ENCODE peak calls at places on chromosomes 12 and 14, in four cellular contexts. One of them, this sample, is unnamed.

GRCh38 chr12:77999074-77999715 is 168.5 kb downstream of the NAV3 start:
- DNase-seq in A549: no peak
- DNase-seq in HepG2: no peak
- DNase-seq in K562: no peak
- DNase-seq in this sample: no peak

GRCh38 chr14:94485944-94486841 is 10.2 kb upstream of the SERPINA9 start:
- DNase-seq in HepG2: peak; percentile 48
- DNase-seq in K562: peak; percentile 71
- DNase-seq in A549: peak; percentile 37
- DNase-seq in this sample: peak; percentile 83

GRCh38 chr14:102694530-102695171 is 82.6 kb upstream of the TRAF3 start:
- DNase-seq in HepG2: peak; percentile 70
- DNase-seq in A549: peak; percentile 73
- DNase-seq in K562: peak; percentile 55
- DNase-seq in this sample: peak; percentile 62

GRCh38 chr12:6367065-6367968 is 8.0 kb downstream of the SCNN1A start:
- DNase-seq in HepG2: peak; percentile 56
- DNase-seq in A549: peak; percentile 77
- DNase-seq in K562: no peak
- DNase-seq in this sample: no peak

GRCh38 chr14:53539489-53540126 is 386.5 kb upstream of the DDHD1 start:
- DNase-seq in A549: peak; percentile 86
- DNase-seq in HepG2: peak; percentile 73
- DNase-seq in K562: peak; percentile 23
- DNase-seq in this sample: peak; percentile 90

GRCh38 chr14:75667099-75667498 is 6.1 kb downstream of the TTLL5 start:
- DNase-seq in A549: no peak
- DNase-seq in K562: no peak
- DNase-seq in HepG2: no peak
- DNase-seq in this sample: no peak

GRCh38 chr12:8644345-8645248 is 18.0 kb downstream of the MFAP5 start:
- DNase-seq in HepG2: no peak
- DNase-seq in K562: no peak
- DNase-seq in A549: no peak
- DNase-seq in this sample: no peak

GRCh38 chr12:7981446-7981845 is 45.5 kb upstream of the SLC2A3 start:
- DNase-seq in HepG2: no peak
- DNase-seq in A549: no peak
- DNase-seq in K562: no peak
- DNase-seq in this sample: no peak

GRCh38 chr12:27334052-27334720 is 1.6 kb downstream of the BMAL2 start:
- DNase-seq in HepG2: no peak
- DNase-seq in A549: no peak
- DNase-seq in K562: no peak
- DNase-seq in this sample: no peak

GRCh38 chr12:112198120-112198733 is 72.9 kb downstream of the TRAFD1 start:
- DNase-seq in K562: peak; percentile 42
- DNase-seq in A549: peak; percentile 75
- DNase-seq in HepG2: peak; percentile 64
- DNase-seq in this sample: peak; percentile 87

GRCh38 chr12:28569698-28570411 is 379.6 kb downstream of the CCDC91 start:
- DNase-seq in K562: no peak
- DNase-seq in A549: peak; percentile 61
- DNase-seq in HepG2: no peak
- DNase-seq in this sample: no peak

GRCh38 chr14:65040666-65041433 is 54.2 kb downstream of the FNTB start:
- DNase-seq in K562: no peak
- DNase-seq in HepG2: no peak
- DNase-seq in A549: no peak
- DNase-seq in this sample: no peak

GRCh38 chr14:49550284-49551184 is 35.6 kb downstream of the RPS29 start:
- DNase-seq in K562: no peak
- DNase-seq in A549: peak; percentile 28
- DNase-seq in HepG2: peak; percentile 12
- DNase-seq in this sample: no peak

GRCh38 chr12:92036771-92037453 is 108.7 kb downstream of the BTG1 start:
- DNase-seq in HepG2: no peak
- DNase-seq in K562: no peak
- DNase-seq in A549: no peak
- DNase-seq in this sample: no peak

GRCh38 chr12:70592664-70593063 is 44.6 kb downstream of the PTPRB start:
- DNase-seq in K562: no peak
- DNase-seq in A549: no peak
- DNase-seq in HepG2: no peak
- DNase-seq in this sample: no peak

GRCh38 chr12:91948504-91948903 is 197.1 kb downstream of the BTG1 start:
- DNase-seq in A549: no peak
- DNase-seq in K562: no peak
- DNase-seq in HepG2: no peak
- DNase-seq in this sample: no peak

GRCh38 chr12:113130457-113131135 is 5.0 kb downstream of the RASAL1 start:
- DNase-seq in K562: peak; percentile 40
- DNase-seq in HepG2: peak; percentile 29
- DNase-seq in A549: peak; percentile 48
- DNase-seq in this sample: peak; percentile 75

GRCh38 chr12:90922068-90922743 is 32.8 kb downstream of the CCER1 start:
- DNase-seq in K562: no peak
- DNase-seq in A549: no peak
- DNase-seq in HepG2: no peak
- DNase-seq in this sample: no peak

GRCh38 chr12:43241971-43242370 is 310.0 kb downstream of the ADAMTS20 start:
- DNase-seq in A549: no peak
- DNase-seq in K562: no peak
- DNase-seq in HepG2: no peak
- DNase-seq in this sample: no peak

GRCh38 chr14:75175677-75176141 is 703 bp downstream of the TMED10 start:
- DNase-seq in HepG2: no peak
- DNase-seq in A549: no peak
- DNase-seq in K562: no peak
- DNase-seq in this sample: no peak

GRCh38 chr14:23327947-23328744 is 6.9 kb downstream of the PABPN1 start:
- DNase-seq in K562: peak; percentile 68
- DNase-seq in A549: peak; percentile 79
- DNase-seq in HepG2: peak; percentile 89
- DNase-seq in this sample: peak; percentile 72

GRCh38 chr12:70691018-70691672 is 53.9 kb upstream of the PTPRB start:
- DNase-seq in A549: no peak
- DNase-seq in K562: no peak
- DNase-seq in HepG2: no peak
- DNase-seq in this sample: no peak

GRCh38 chr12:101045486-101046474 is 164.3 kb downstream of the SLC5A8 start:
- DNase-seq in HepG2: no peak
- DNase-seq in A549: no peak
- DNase-seq in K562: no peak
- DNase-seq in this sample: no peak

DNA sequence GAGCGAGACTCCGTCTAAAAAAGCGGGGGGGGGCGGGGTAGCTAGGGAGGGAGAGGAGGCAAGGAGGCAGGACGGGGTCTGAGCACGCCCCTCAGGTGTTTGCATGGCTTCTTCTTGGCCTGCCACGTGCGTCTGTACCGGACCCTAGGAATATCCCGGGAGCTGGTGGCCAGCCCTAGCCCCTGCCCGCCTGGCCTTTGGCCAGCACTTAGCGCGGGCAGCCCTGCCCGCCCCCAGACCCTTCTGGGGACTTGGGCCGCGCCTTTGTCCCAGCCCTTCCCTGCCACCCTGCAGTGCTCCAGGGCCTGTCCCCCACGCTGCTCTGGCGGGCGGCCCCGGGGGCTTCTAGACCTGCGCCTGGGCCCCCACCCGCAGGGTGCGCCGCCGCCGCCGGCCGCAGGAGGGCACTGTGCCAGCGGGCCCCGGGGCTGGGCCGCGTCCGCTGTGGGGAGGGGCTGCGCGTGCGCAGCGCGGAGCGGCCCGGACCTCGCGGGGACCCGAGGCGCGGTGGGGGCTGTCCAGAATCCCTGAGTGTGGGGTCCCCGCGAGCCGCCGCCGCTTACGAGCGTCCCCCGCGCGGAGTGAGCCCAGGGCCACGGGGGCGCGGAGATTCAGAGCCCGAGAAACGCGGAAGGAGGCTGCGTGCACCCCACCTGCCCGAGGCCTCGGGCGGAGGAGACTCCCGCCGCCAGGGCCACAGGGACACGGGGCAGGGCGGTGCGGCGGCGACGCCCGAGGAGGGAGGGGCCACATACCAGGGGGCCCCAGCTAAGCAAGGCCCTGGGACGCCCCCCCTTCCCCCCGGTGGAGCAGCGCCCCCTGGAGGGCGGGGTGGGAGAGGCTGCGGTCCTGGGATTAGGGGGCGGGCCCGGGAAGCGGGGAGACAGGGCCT is 21.0 kb downstream of the SLC25A29 start:
- DNase-seq in A549: peak; percentile 81
- DNase-seq in HepG2: peak; percentile 40
- DNase-seq in K562: peak; percentile 96
- DNase-seq in this sample: peak; percentile 80
- TF ChIP-seq NR3C1 in A549: no peak
- TF ChIP-seq NR3C1 in HepG2: no peak
- TF ChIP-seq NR3C1 in K562: no peak
- TF ChIP-seq NR3C1 in this sample: peak; percentile 38

DNA sequence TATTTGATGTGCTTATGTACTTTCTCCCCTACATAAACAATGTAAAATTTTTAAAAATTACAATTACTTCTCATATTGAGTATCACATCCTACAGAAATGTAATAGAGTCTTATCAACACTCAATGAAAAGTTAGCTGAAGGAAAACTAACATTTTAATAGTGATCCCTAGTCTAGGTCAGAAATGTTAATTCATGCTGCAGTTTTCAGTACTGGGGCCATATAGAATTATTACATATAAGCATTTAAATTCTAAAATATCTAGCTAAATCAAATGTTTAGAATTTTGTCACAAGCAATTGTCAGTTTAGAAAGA is 37.8 kb downstream of the SLC6A15 start:
- DNase-seq in K562: no peak
- DNase-seq in A549: no peak
- DNase-seq in HepG2: no peak
- DNase-seq in this sample: no peak
- TF ChIP-seq NR3C1 in K562: no peak
- TF ChIP-seq NR3C1 in A549: no peak
- TF ChIP-seq NR3C1 in HepG2: no peak
- TF ChIP-seq NR3C1 in this sample: no peak

GRCh38 chr12:76611533-76611932 is 52.0 kb upstream of the OSBPL8 start:
- DNase-seq in A549: peak; percentile 57
- DNase-seq in HepG2: no peak
- DNase-seq in K562: no peak
- DNase-seq in this sample: no peak
- TF ChIP-seq NR3C1 in A549: no peak
- TF ChIP-seq NR3C1 in HepG2: no peak
- TF ChIP-seq NR3C1 in K562: no peak
- TF ChIP-seq NR3C1 in this sample: no peak

GRCh38 chr14:68798621-68799020 is 5.8 kb upstream of the ZFP36L1 start:
- DNase-seq in A549: no peak
- DNase-seq in K562: no peak
- DNase-seq in HepG2: no peak
- DNase-seq in this sample: no peak

GRCh38 chr14:68801631-68802030 is 8.8 kb upstream of the ZFP36L1 start:
- DNase-seq in A549: no peak
- DNase-seq in HepG2: no peak
- DNase-seq in K562: no peak
- DNase-seq in this sample: no peak

GRCh38 chr14:68796418-68797101 is 3.7 kb upstream of the ZFP36L1 start:
- DNase-seq in A549: no peak
- DNase-seq in HepG2: no peak
- DNase-seq in K562: peak; percentile 21
- DNase-seq in this sample: no peak

GRCh38 chr14:68797180-68797670 is 4.4 kb upstream of the ZFP36L1 start:
- DNase-seq in A549: no peak
- DNase-seq in K562: peak; percentile 28
- DNase-seq in HepG2: no peak
- DNase-seq in this sample: peak; percentile 69

GRCh38 chr14:68800361-68800760 is 7.5 kb upstream of the ZFP36L1 start:
- DNase-seq in HepG2: no peak
- DNase-seq in K562: no peak
- DNase-seq in A549: no peak
- DNase-seq in this sample: no peak
- TF ChIP-seq NR3C1 in HepG2: no peak
- TF ChIP-seq NR3C1 in K562: no peak
- TF ChIP-seq NR3C1 in A549: no peak
- TF ChIP-seq NR3C1 in this sample: no peak

DNA sequence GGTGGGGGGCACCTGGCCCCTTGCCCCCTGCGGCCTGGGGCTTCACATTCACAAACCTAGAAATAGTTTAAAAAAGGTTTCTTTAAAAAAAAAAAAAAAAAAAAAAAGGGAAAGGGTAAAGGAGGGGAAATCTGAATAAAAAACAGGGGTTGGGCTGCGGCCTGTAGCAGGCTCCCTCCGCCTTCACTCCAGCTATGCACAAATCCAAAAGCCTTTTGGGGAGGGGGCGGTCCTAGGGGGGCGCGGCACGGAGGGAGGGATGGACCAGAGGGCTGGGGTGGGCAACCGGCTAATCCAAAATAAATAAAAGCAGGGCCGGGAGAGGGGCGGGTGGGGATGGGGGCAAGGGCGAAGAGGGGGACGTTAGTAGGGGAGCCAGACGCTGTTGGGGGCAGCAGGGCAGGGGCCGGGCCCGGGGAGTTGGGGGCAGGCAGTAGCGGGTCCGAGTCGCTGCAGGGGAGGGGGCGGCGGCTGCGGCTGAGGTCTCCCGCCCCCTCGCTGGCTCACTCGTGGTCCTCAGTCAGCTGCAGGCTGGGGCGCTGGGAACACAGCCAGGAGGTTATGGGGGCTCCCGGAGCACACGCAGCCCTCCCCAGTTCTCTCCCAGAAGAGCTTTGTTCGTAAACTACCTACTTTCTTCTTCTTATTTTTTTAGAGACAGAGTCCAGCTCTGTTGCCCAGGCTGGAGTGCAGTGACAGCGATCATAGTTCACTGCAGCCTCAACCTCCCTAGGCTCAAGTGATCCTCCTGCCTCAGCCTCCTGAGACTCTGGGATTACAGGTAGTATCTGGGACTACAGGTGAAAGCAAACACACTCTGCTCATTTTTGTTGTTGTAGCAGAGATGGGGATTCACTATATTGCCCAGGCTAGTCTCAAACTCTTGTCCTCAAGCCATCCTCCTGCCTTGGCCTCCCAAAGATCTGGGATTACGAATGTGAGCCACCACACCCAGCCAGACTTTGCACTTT is 15.3 kb upstream of the PLA2G1B start:
- DNase-seq in HepG2: no peak
- DNase-seq in K562: peak; percentile 6
- DNase-seq in A549: no peak
- DNase-seq in this sample: no peak
- TF ChIP-seq NR3C1 in HepG2: no peak
- TF ChIP-seq NR3C1 in K562: no peak
- TF ChIP-seq NR3C1 in A549: no peak
- TF ChIP-seq NR3C1 in this sample: no peak

DNA sequence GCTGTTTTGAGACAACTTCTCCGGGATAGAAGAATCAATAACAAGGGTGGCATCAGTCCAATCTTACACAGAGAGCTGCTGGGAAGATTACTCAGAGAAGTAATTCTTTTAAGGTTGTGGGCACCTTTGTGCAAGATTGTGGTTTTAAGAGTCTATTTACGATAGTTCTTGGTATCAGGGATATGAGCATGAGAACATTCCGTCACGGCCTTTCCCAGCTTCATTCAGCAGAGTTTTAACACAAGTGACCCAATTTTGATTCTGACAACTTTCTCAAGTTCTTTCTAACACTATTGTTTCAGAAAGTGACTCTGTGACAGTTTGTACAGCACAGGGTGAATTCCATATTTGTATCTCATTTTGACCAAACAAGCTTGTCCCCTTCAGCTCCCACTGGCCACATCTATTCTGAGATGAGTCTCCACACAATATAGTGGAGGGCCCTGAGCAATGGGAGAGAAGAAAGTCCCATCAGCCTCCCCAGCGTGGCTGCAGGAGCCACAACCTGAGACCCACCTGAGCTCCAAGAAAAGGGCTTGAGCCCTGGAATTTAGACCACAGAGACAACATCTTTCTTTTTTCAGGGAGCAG is 869.2 kb downstream of the TMEM121 start:
- DNase-seq in A549: no peak
- DNase-seq in HepG2: no peak
- DNase-seq in K562: no peak
- DNase-seq in this sample: no peak
- TF ChIP-seq NR3C1 in A549: no peak
- TF ChIP-seq NR3C1 in HepG2: no peak
- TF ChIP-seq NR3C1 in K562: no peak
- TF ChIP-seq NR3C1 in this sample: no peak

This sample was measured in WTC11.